ENCODE peak calls at places on chromosome 15, in four cellular contexts. V, X, E and R are unnamed samples.

GRCh38 chr15:26662226-26662750 is 110.6 kb downstream of the GABRB3 start:
- DNase-seq in E (no peak), V (no peak), X (no peak), R (no peak)

GRCh38 chr15:74443100-74443909 is 9.5 kb upstream of the SEMA7A start:
- DNase-seq in V (no peak), X (peak; percentile 42), E (no peak), R (no peak)

GRCh38 chr15:100131321-100132224 is 210.2 kb downstream of the ADAMTS17 start:
- DNase-seq in X (no peak), V (peak; percentile 30), E (no peak), R (peak; percentile 46)

GRCh38 chr15:43769584-43770228 is 7.1 kb downstream of the ELL3 start:
- DNase-seq in E (peak; percentile 33), V (peak; percentile 69), X (no peak), R (peak; percentile 52)

GRCh38 chr15:55846108-55846707 is 103.3 kb upstream of the PRTG start:
- DNase-seq in X (no peak), E (peak; percentile 39), V (peak; percentile 80), R (peak; percentile 77)

GRCh38 chr15:37900286-37901221 is 33.9 kb upstream of the TMCO5A start:
- DNase-seq in E (no peak), V (peak; percentile 34), X (peak; percentile 63), R (no peak)

GRCh38 chr15:52151353-52151752 is 38.8 kb upstream of the BCL2L10 start:
- DNase-seq in E (no peak), V (no peak), X (peak; percentile 18), R (no peak)

GRCh38 chr15:93018574-93018973 is 70.4 kb downstream of the RGMA start:
- DNase-seq in X (no peak), E (no peak), V (no peak), R (no peak)

GRCh38 chr15:95698971-95699370 is 631.5 kb upstream of the NR2F2 start:
- DNase-seq in E (no peak), X (no peak), V (no peak), R (no peak)

GRCh38 chr15:43302155-43302554 is 28.2 kb downstream of the LCMT2 start:
- DNase-seq in X (no peak), V (no peak), E (no peak), R (no peak)

GRCh38 chr15:51600114-51600513 is 22.5 kb downstream of the DMXL2 start:
- DNase-seq in V (peak; percentile 8), X (peak; percentile 68), E (no peak), R (peak; percentile 18)

GRCh38 chr15:55290361-55291057 is 896 bp upstream of the RAB27A start:
- DNase-seq in V (peak; percentile 92), E (peak; percentile 73), X (peak; percentile 85), R (peak; percentile 89)

GRCh38 chr15:85620321-85621044 is 174.2 kb downstream of the KLHL25 start:
- DNase-seq in X (no peak), V (no peak), E (no peak), R (no peak)

GRCh38 chr15:88649286-88649733 is 10.5 kb downstream of the ISG20 start:
- DNase-seq in V (no peak), X (peak; percentile 89), E (no peak), R (peak; percentile 66)

GRCh38 chr15:95086543-95087252 is 855.3 kb downstream of the MCTP2 start:
- DNase-seq in E (no peak), X (no peak), V (peak; percentile 40), R (peak; percentile 27)

GRCh38 chr15:42605281-42605744 is 29.9 kb downstream of the STARD9 start:
- DNase-seq in V (no peak), X (no peak), E (no peak), R (no peak)

GRCh38 chr15:60620707-60621106 is 141.8 kb upstream of the ICE2 start:
- DNase-seq in X (no peak), V (peak; percentile 13), E (no peak), R (no peak)

GRCh38 chr15:66650433-66650832 is 51.6 kb upstream of the SMAD6 start:
- DNase-seq in E (no peak), X (no peak), V (no peak), R (no peak)

GRCh38 chr15:50241684-50242450 is 23.7 kb downstream of the HDC start:
- DNase-seq in X (no peak), V (no peak), E (no peak), R (peak; percentile 11)

GRCh38 chr15:33341943-33342342 is 31.2 kb downstream of the RYR3 start:
- DNase-seq in E (no peak), X (no peak), V (no peak), R (no peak)

GRCh38 chr15:41554401-41554800 is 4.6 kb upstream of the TYRO3 start:
- DNase-seq in V (no peak), E (no peak), X (no peak), R (no peak)

GRCh38 chr15:39578851-39579486 is 1.9 kb upstream of the THBS1 start:
- DNase-seq in V (no peak), X (no peak), E (no peak), R (no peak)

GRCh38 chr15:26890988-26891387 is 24.1 kb downstream of the GABRA5 start:
- DNase-seq in V (no peak), X (no peak), E (no peak), R (no peak)

GRCh38 chr15:62297933-62298332 is 132.8 kb upstream of the C2CD4B start:
- DNase-seq in V (no peak), E (no peak), X (no peak), R (no peak)

GRCh38 chr15:62298811-62299210 is 133.7 kb upstream of the C2CD4B start:
- DNase-seq in V (no peak), X (no peak), E (no peak), R (no peak)

GRCh38 chr15:62299541-62299940 is 134.5 kb upstream of the C2CD4B start:
- DNase-seq in X (no peak), V (no peak), E (no peak), R (no peak)

GRCh38 chr15:62301993-62302665 is 137.0 kb upstream of the C2CD4B start:
- DNase-seq in E (no peak), V (no peak), X (no peak), R (no peak)

DNA sequence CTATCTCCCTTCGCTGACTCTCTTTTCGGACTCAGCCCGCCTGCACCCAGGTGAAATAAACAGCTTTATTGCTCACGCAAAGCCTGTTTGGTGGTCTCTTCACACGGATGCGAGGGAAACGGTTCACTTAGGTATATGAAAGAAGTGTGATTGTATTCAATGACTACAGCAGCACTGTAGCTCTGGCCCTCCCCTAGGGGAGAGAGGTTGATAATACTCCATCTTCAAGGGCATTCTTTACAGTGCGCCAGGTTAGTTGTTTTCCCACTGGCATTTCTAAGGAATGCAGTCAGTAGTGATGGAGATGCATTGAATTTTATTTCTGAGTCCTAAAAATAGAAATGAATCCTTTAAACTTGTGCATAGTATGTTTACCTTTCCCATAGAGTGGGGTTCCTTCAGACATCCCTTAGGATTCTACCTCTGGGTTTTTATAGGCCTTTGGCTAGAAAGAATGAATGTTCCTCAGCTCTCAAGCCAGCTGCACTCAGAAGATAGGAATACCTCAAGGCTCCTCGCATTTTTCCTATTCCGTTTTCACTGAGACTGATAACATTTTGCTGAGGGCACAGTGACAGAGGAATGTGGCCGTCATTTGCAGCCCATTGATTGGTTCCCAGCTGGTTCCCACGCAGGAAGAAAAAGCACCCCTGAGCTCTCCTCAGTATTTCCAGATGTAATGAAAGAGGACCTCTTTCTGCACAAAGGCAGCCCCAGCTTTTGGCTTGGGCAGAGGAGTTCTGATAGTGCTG is 131.8 kb upstream of the C2CD4B start:
- DNase-seq in E (no peak), X (no peak), V (no peak), R (no peak)
- TF ChIP-seq CTCF in E (peak; percentile 7), X (no peak), V (no peak), R (no peak)

DNA sequence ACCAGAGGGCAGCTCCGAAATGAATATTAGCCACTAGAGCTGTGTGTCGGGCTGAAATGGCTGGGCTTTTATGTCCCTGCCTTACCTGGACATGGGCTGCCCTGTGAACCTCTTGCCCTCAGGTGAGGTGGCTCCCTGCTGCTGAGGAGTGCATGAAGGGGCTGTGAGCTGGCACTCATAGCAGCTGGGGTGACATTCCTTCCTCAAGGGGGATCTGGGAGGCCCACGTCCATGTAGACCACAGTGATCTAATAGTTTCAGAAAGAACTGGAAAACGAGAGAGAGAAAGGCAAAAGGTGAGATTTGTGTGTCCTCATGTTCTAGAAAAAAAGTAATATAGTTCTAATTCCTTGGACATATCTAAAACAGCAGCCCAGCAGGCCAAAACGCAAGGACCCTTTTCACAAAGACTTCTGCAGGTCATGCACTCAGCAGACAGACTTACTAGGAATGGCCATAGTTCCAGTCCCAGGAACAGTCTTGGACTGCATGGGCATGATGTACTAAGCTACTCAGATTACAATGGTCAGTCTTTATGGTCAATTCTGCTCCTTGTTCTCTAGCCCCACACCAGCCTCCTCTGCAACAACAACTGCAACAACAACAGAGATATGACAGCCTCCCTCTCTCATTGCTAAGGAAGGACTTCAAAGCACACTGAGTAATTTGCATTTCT is 10.8 kb upstream of the SLC24A5 start:
- DNase-seq in V (no peak), E (no peak), X (no peak), R (no peak)
- TF ChIP-seq CTCF in V (no peak), E (peak; percentile 22), X (no peak), R (no peak)

DNA sequence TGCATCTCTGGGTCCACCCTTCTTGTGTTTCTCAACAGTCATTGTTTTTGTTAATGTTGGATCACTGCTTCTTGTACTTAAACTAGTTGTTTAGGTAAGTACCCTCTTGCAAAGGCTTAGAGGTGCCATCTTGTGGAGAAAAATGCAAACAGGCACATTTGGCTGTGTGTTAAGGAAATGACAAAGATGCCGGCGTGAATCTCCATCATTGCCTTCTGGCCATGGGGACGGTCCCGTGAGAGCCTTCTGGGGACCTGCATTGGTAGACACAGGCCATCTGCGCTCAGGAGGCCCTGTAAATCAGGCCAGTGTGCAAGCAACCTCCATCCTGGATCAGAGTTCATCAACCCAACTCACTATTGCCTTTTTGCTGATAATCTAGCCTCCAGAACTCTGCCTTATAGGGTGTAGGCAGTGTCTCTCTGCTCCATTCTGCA is 158.6 kb upstream of the NR2E3 start:
- DNase-seq in V (peak; percentile 65), X (no peak), E (no peak), R (peak; percentile 44)
- TF ChIP-seq CTCF in V (peak; percentile 84), X (peak; percentile 96), E (peak; percentile 60), R (no peak)

GRCh38 chr15:29207027-29207757 is 62.4 kb downstream of the NSMCE3 start:
- DNase-seq in V (no peak), X (no peak), E (no peak), R (no peak)

GRCh38 chr15:29204356-29204755 is 65.3 kb downstream of the NSMCE3 start:
- DNase-seq in E (no peak), X (no peak), V (no peak), R (no peak)

GRCh38 chr15:29207758-29208108 is 61.9 kb downstream of the NSMCE3 start:
- DNase-seq in E (no peak), V (no peak), X (no peak), R (no peak)

GRCh38 chr15:29208352-29208751 is 61.3 kb downstream of the NSMCE3 start:
- DNase-seq in X (no peak), E (no peak), V (no peak), R (no peak)
- TF ChIP-seq CTCF in X (peak; percentile 32), E (peak; percentile 17), V (no peak), R (no peak)

GRCh38 chr15:77696006-77696631 is 63.4 kb upstream of the LINGO1 start:
- DNase-seq in E (no peak), X (no peak), V (no peak), R (peak; percentile 15)

GRCh38 chr15:77696871-77697270 is 64.2 kb upstream of the LINGO1 start:
- DNase-seq in E (no peak), V (no peak), X (no peak), R (no peak)

GRCh38 chr15:77697893-77698292 is 65.2 kb upstream of the LINGO1 start:
- DNase-seq in X (no peak), E (no peak), V (no peak), R (no peak)

GRCh38 chr15:77693576-77693975 is 60.9 kb upstream of the LINGO1 start:
- DNase-seq in E (no peak), V (no peak), X (no peak), R (no peak)

GRCh38 chr15:77695548-77695947 is 62.8 kb upstream of the LINGO1 start:
- DNase-seq in E (no peak), V (no peak), X (no peak), R (no peak)
- TF ChIP-seq CTCF in E (no peak), V (no peak), X (no peak), R (no peak)